ENCODE peak calls at places on chromosomes 4 and X, in four cellular contexts. One of them, this sample, is unnamed.

GRCh38 chrX:151899622-151900021 is 13.1 kb upstream of the MAGEA4 start:
- DNase-seq in K562: no peak
- DNase-seq in endothelial cell of umbilical vein: no peak
- DNase-seq in IMR-90: peak
- DNase-seq in this sample: no peak

GRCh38 chr4:87077834-87078585 is 142.4 kb downstream of the KLHL8 start:
- DNase-seq in K562: no peak
- DNase-seq in endothelial cell of umbilical vein: peak
- DNase-seq in IMR-90: no peak
- DNase-seq in this sample: no peak

GRCh38 chrX:120262781-120263719 is 12.4 kb downstream of the ZBTB33 start:
- DNase-seq in K562: no peak
- DNase-seq in endothelial cell of umbilical vein: no peak
- DNase-seq in IMR-90: no peak
- DNase-seq in this sample: no peak

GRCh38 chrX:152904151-152905080 is 6.5 kb downstream of the ZNF185 start:
- DNase-seq in K562: peak
- DNase-seq in endothelial cell of umbilical vein: peak
- DNase-seq in IMR-90: peak
- DNase-seq in this sample: no peak

GRCh38 chrX:69538321-69538876 is 34.3 kb downstream of the NALF2 start:
- DNase-seq in K562: peak
- DNase-seq in endothelial cell of umbilical vein: peak
- DNase-seq in IMR-90: peak
- DNase-seq in this sample: no peak

GRCh38 chr4:38150766-38151165 is 190.6 kb downstream of the PTTG2 start:
- DNase-seq in K562: no peak
- DNase-seq in endothelial cell of umbilical vein: no peak
- DNase-seq in IMR-90: peak
- DNase-seq in this sample: no peak

GRCh38 chr4:185128272-185129119 is 14.6 kb upstream of the SLC25A4 start:
- DNase-seq in K562: no peak
- DNase-seq in endothelial cell of umbilical vein: peak
- DNase-seq in IMR-90: no peak
- DNase-seq in this sample: no peak

GRCh38 chr4:177220376-177220775 is 89.3 kb upstream of the NEIL3 start:
- DNase-seq in K562: no peak
- DNase-seq in endothelial cell of umbilical vein: no peak
- DNase-seq in IMR-90: peak
- DNase-seq in this sample: no peak

GRCh38 chr4:134089885-134090284 is 111.7 kb downstream of the PABPC4L start:
- DNase-seq in K562: no peak
- DNase-seq in endothelial cell of umbilical vein: no peak
- DNase-seq in IMR-90: no peak
- DNase-seq in this sample: no peak

GRCh38 chrX:16222123-16222522 is 54.8 kb downstream of the MAGEB17 start:
- DNase-seq in K562: no peak
- DNase-seq in endothelial cell of umbilical vein: no peak
- DNase-seq in IMR-90: peak
- DNase-seq in this sample: no peak

GRCh38 chr4:56909083-56909981 is 1.6 kb downstream of the REST start:
- DNase-seq in K562: no peak
- DNase-seq in endothelial cell of umbilical vein: peak
- DNase-seq in IMR-90: peak
- DNase-seq in this sample: no peak

GRCh38 chr4:40848981-40849380 is 99.2 kb downstream of the NSUN7 start:
- DNase-seq in K562: no peak
- DNase-seq in endothelial cell of umbilical vein: peak
- DNase-seq in IMR-90: peak
- DNase-seq in this sample: no peak

GRCh38 chr4:110640608-110641007 is 17.7 kb upstream of the PITX2 start:
- DNase-seq in K562: no peak
- DNase-seq in endothelial cell of umbilical vein: no peak
- DNase-seq in IMR-90: no peak
- DNase-seq in this sample: no peak

GRCh38 chrX:131843996-131844395 is 179.1 kb upstream of the STK26 start:
- DNase-seq in K562: no peak
- DNase-seq in endothelial cell of umbilical vein: no peak
- DNase-seq in IMR-90: no peak
- DNase-seq in this sample: no peak

DNA sequence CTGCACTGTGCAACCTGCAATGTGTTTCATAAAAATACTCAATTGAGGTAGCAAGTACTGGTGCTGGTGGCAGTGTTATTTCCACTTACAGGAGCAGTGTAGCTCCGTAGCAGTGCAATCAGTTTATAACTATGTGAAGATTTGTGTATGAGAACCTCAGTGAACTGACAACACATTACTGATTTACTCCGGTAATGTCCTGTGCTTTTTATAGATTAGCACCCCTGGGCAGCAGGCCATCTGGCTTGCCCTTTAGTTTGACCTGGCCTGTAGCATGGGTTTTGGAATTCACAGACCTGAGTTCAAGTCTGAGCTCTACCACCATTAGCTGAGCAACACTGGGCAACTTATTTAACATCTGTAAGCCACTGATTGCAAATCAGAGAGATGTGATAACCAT is 78.6 kb upstream of the GBA3 start:
- DNase-seq in K562: no peak
- DNase-seq in endothelial cell of umbilical vein: no peak
- DNase-seq in IMR-90: no peak
- DNase-seq in this sample: no peak
- TF ChIP-seq FOS in K562: no peak
- TF ChIP-seq FOS in endothelial cell of umbilical vein: no peak
- TF ChIP-seq FOS in IMR-90: no peak
- TF ChIP-seq FOS in this sample: no peak

GRCh38 chr4:15653864-15654391 is 1.2 kb downstream of the FBXL5 start:
- DNase-seq in K562: peak
- DNase-seq in endothelial cell of umbilical vein: peak
- DNase-seq in IMR-90: peak
- DNase-seq in this sample: no peak
- TF ChIP-seq FOS in K562: no peak
- TF ChIP-seq FOS in endothelial cell of umbilical vein: no peak
- TF ChIP-seq FOS in IMR-90: no peak
- TF ChIP-seq FOS in this sample: no peak

GRCh38 chr4:124754671-124755070 is 42.1 kb upstream of the ANKRD50 start:
- DNase-seq in K562: no peak
- DNase-seq in endothelial cell of umbilical vein: no peak
- DNase-seq in IMR-90: peak
- DNase-seq in this sample: no peak
- TF ChIP-seq FOS in K562: no peak
- TF ChIP-seq FOS in endothelial cell of umbilical vein: no peak
- TF ChIP-seq FOS in IMR-90: no peak
- TF ChIP-seq FOS in this sample: no peak

DNA sequence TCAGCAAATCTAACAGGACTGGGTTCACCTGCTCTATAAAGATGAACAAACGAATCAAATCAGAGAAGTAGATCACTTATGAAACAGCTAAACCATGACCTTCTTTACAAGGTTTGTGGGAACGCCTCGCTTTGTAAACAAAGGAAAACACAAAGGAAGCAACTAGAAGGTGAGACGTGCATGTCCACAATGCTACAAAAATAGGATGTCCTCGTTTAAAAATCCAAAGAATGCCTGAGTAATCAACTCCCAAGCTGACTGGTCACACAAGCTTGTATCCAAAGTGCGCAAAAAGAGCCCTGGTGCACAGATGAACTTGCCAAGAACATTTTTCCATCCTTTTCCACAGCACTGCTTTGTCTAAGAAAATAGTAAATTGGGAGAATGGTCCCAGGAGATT is 6.3 kb upstream of the SH3KBP1 start:
- DNase-seq in K562: no peak
- DNase-seq in endothelial cell of umbilical vein: no peak
- DNase-seq in IMR-90: peak
- DNase-seq in this sample: no peak
- TF ChIP-seq FOS in K562: no peak
- TF ChIP-seq FOS in endothelial cell of umbilical vein: no peak
- TF ChIP-seq FOS in IMR-90: no peak
- TF ChIP-seq FOS in this sample: no peak

GRCh38 chr4:142434519-142435224 is 411.4 kb downstream of the INPP4B start:
- DNase-seq in K562: no peak
- DNase-seq in endothelial cell of umbilical vein: no peak
- DNase-seq in IMR-90: no peak
- DNase-seq in this sample: no peak

GRCh38 chr4:142440093-142440492 is 406.0 kb downstream of the INPP4B start:
- DNase-seq in K562: no peak
- DNase-seq in endothelial cell of umbilical vein: no peak
- DNase-seq in IMR-90: peak
- DNase-seq in this sample: no peak

DNA sequence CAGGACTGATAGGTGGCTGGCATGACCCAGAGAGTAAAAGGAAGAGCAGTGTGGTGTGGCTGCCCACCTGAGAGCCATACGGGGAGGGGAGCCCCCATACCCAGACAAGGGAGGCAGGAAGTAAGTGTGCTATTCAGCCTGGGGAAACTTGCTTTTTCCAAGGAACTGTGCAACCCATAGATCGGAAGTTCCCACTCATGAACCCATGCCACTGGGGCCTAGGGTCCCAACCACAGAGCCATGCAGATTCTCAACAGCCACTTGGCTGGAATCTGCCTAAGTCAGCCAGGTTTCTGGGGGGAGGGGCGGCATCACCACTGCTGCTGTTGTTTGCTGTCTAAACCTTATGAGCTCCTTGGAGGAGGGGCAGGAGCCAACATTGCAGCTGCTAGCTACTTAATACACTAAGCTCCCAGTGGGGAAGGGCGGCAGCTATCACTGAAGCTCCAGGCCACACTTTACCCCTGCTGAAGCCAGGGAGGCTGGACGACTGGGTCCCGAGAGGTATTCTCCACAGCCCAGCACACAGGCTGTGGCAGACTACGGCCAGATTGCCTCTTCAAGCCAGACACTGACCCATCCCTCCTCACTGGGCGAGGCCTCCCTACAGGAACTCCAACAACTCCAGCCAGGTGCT is 410.4 kb downstream of the INPP4B start:
- DNase-seq in K562: no peak
- DNase-seq in endothelial cell of umbilical vein: no peak
- DNase-seq in IMR-90: no peak
- DNase-seq in this sample: no peak
- TF ChIP-seq FOS in K562: no peak
- TF ChIP-seq FOS in endothelial cell of umbilical vein: no peak
- TF ChIP-seq FOS in IMR-90: no peak
- TF ChIP-seq FOS in this sample: no peak

GRCh38 chrX:109484886-109485285 is 3.0 kb upstream of the GUCY2F start:
- DNase-seq in K562: no peak
- DNase-seq in endothelial cell of umbilical vein: no peak
- DNase-seq in IMR-90: no peak
- DNase-seq in this sample: no peak

GRCh38 chrX:109487640-109488039 is 5.8 kb upstream of the GUCY2F start:
- DNase-seq in K562: no peak
- DNase-seq in endothelial cell of umbilical vein: no peak
- DNase-seq in IMR-90: no peak
- DNase-seq in this sample: no peak

GRCh38 chrX:109481986-109482385 is at the start of gene GUCY2F:
- DNase-seq in K562: no peak
- DNase-seq in endothelial cell of umbilical vein: no peak
- DNase-seq in IMR-90: no peak
- DNase-seq in this sample: no peak

GRCh38 chrX:109489174-109489573 is 7.3 kb upstream of the GUCY2F start:
- DNase-seq in K562: no peak
- DNase-seq in endothelial cell of umbilical vein: no peak
- DNase-seq in IMR-90: no peak
- DNase-seq in this sample: no peak

GRCh38 chrX:109485470-109486340 is 3.8 kb upstream of the GUCY2F start:
- DNase-seq in K562: peak
- DNase-seq in endothelial cell of umbilical vein: peak
- DNase-seq in IMR-90: peak
- DNase-seq in this sample: peak
- TF ChIP-seq FOS in K562: no peak
- TF ChIP-seq FOS in endothelial cell of umbilical vein: no peak
- TF ChIP-seq FOS in IMR-90: no peak
- TF ChIP-seq FOS in this sample: no peak

DNA sequence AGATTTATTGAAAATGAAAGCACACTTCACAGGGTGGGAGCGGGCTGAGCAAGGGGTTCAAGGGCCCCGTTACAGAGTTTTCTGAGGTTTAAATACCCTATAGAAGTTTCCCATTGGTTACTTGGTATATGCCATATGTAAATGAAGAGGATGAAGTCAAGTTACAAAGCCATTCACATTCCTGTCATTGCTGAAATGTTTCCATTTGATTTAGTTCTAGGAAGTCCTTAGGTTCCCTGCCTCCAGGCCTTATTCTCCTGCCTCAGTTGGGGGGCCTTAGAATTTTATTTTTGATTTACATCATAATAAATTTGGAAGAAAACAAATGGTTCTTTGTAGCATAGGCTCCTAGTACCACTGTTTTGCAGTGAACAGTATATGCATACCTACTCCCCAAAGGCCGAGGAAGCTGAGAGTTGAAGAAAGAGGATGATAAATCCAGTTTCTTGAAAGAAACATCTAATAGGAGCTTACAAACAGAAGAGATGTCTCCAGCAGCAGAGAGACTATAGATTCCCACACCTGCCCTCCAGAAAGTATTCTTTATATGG is 31.8 kb downstream of the SERTM2 start:
- DNase-seq in K562: no peak
- DNase-seq in endothelial cell of umbilical vein: no peak
- DNase-seq in IMR-90: no peak
- DNase-seq in this sample: no peak
- TF ChIP-seq FOS in K562: no peak
- TF ChIP-seq FOS in endothelial cell of umbilical vein: no peak
- TF ChIP-seq FOS in IMR-90: no peak
- TF ChIP-seq FOS in this sample: no peak

DNA sequence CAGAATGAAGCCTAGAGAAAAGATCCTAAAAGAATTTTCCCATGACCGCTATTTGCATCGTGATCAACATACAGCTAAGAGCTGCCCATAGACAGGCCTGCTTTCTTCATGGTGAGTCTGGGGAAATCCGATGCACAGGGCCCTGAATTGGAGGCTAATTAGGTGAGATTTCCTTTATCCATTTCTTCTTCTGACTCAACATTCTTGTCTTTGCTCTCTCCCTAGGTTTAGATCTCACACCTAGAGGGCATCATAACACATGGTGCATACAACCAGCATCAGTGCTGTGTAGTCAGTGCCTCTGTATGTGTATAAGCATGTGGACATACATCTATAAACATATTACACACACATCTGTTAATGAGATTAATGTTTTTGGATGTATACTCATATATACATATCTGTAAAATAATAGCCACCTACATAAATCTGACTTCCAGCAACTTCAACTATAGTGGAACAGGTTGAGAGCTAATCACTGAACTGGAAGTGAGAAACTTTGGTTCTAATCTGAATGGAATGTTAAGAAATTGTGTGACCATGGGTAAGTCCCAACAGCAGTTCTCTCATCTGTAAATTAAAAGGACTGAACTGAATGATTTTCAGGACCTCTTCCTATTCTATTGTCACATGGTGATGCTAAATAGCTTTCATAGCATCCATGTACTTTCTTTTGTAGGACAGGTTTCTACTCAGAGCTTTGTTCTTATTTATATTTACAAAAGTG is 17.5 kb downstream of the GATB start:
- DNase-seq in K562: no peak
- DNase-seq in endothelial cell of umbilical vein: no peak
- DNase-seq in IMR-90: no peak
- DNase-seq in this sample: peak
- TF ChIP-seq FOS in K562: no peak
- TF ChIP-seq FOS in endothelial cell of umbilical vein: no peak
- TF ChIP-seq FOS in IMR-90: no peak
- TF ChIP-seq FOS in this sample: no peak

GRCh38 chr4:85381968-85382367 is 93.0 kb upstream of the ARHGAP24 start:
- DNase-seq in K562: no peak
- DNase-seq in endothelial cell of umbilical vein: no peak
- DNase-seq in IMR-90: no peak
- DNase-seq in this sample: no peak
- TF ChIP-seq FOS in K562: no peak
- TF ChIP-seq FOS in endothelial cell of umbilical vein: no peak
- TF ChIP-seq FOS in IMR-90: no peak
- TF ChIP-seq FOS in this sample: no peak

GRCh38 chr4:2367626-2368025 is 50.8 kb downstream of the ZFYVE28 start:
- DNase-seq in K562: no peak
- DNase-seq in endothelial cell of umbilical vein: no peak
- DNase-seq in IMR-90: no peak
- DNase-seq in this sample: no peak
- TF ChIP-seq FOS in K562: no peak
- TF ChIP-seq FOS in endothelial cell of umbilical vein: no peak
- TF ChIP-seq FOS in IMR-90: no peak
- TF ChIP-seq FOS in this sample: no peak

This sample was measured in GM12878.